ENCODE peak calls at places on chromosomes 6 and 20, in six cellular contexts. U is GM12878, Y is H1, T is K562, E is HL-60, O is SK-N-SH. A is an unnamed sample.

GRCh38 chr20:49387606-49387939 is 94.9 kb downstream of the KCNB1 start:
- DNase-seq in U (no peak), Y (no peak), T (no peak), E (no peak), O (no peak), A (no peak)

GRCh38 chr20:38804682-38805501 is 605 bp upstream of the PPP1R16B start:
- DNase-seq in U (peak; percentile 65), Y (no peak), T (no peak), E (no peak), O (no peak), A (no peak)

GRCh38 chr20:22696759-22697158 is 112.4 kb upstream of the FOXA2 start:
- DNase-seq in U (no peak), Y (no peak), T (no peak), E (no peak), O (no peak), A (no peak)

GRCh38 chr20:41889871-41890224 is 271.7 kb upstream of the CHD6 start:
- DNase-seq in U (no peak), Y (no peak), T (no peak), E (no peak), O (no peak), A (no peak)

GRCh38 chr6:63615590-63615989 is 20.0 kb upstream of the PHF3 start:
- DNase-seq in U (no peak), Y (no peak), T (no peak), E (no peak), O (no peak), A (no peak)

GRCh38 chr6:16576391-16577368 is 184.6 kb downstream of the ATXN1 start:
- DNase-seq in U (peak; percentile 59), Y (no peak), T (no peak), E (no peak), O (no peak), A (peak; percentile 65)

GRCh38 chr20:46903256-46903655 is 8.6 kb downstream of the EYA2 start:
- DNase-seq in U (no peak), Y (no peak), T (no peak), E (no peak), O (no peak), A (no peak)

GRCh38 chr6:97963148-97963680 is 680.2 kb upstream of the MMS22L start:
- DNase-seq in U (no peak), Y (no peak), T (no peak), E (no peak), O (no peak), A (no peak)

GRCh38 chr6:99612551-99613397 is 6.1 kb downstream of the PRDM13 start:
- DNase-seq in U (no peak), Y (peak; percentile 82), T (no peak), E (no peak), O (no peak), A (no peak)

GRCh38 chr6:32845381-32845884 is 1.6 kb upstream of the PSMB8 start:
- DNase-seq in U (no peak), Y (no peak), T (no peak), E (peak; percentile 68), O (no peak), A (no peak)

DNA sequence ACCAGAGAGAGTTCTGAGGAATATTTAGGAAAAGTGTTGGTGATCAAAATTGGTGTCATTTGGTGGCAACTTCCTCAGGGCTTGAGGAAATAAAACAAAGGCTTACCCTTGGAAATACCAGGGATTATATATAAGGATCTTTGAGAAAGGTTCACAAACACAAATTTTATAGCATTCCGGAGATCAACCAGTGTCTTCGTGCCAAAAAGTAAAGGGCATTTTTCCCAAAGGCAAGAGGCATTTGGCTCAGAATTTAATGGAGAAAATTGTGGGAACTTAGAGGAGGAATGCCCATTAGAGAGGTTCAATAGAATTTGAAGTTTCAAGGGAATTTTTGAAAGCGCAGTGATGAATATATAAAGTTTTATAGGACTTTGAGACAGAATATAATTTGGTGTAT is 179.5 kb downstream of the FUT9 start:
- DNase-seq in U (no peak), Y (no peak), T (no peak), E (no peak), O (no peak), A (no peak)
- TF ChIP-seq GABPA in U (no peak), Y (no peak), T (no peak), E (no peak), O (no peak), A (no peak)

DNA sequence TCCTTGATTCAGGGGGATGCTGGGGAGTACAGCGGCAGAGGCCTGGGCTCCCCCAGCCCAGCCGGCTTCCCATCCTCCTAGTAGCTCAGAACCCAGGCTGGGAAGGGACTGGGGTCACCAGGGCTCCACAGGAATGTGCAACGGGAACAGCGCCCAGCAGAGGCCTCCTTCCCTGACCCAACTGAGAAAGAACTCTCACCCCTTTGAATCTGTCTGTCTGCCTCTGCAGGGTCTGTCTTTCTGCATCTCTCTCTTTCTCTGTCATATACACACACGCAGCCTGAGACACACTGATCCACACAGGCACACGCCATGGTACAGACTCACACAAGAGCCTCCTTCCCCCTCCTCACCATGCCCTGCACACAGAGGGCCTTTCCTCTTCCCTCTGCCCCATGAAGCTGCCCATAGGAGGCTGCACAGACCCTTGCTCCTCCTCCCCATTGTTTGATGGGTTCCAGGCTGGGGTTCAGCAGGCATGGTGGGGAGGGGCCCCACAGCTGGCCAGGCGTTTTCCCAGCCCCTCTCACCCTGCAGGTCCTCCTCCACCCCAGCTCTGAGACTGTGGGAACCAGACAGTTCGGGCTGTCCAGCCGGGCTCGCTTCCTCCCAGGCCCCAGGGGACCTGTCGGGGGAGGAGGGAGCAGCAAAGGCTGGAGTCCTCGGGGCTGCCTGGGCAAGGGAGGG is 2.8 kb downstream of the FOXS1 start:
- DNase-seq in U (no peak), Y (no peak), T (no peak), E (no peak), O (peak; percentile 58), A (no peak)
- H3K27ac ChIP-seq in U (no peak overlapping the region), Y (no peak overlapping the region), T (no peak overlapping the region), E (no peak overlapping the region), O (peak overlapping the region; percentile 71), A (no peak overlapping the region)

GRCh38 chr20:59177266-59178250 is 13.9 kb downstream of the ZNF831 start:
- DNase-seq in U (no peak), Y (no peak), T (no peak), E (no peak), O (no peak), A (no peak)
- TF ChIP-seq GABPA in U (no peak), Y (no peak), T (no peak), E (no peak), O (no peak), A (no peak)

GRCh38 chr20:33675127-33675954 is 1.1 kb upstream of the NECAB3 start:
- DNase-seq in U (no peak), Y (no peak), T (peak; percentile 6), E (no peak), O (no peak), A (no peak)
- H3K27ac ChIP-seq in U (no peak overlapping the region), Y (no peak overlapping the region), T (no peak overlapping the region), E (no peak overlapping the region), O (peak overlapping the region; percentile 87), A (peak overlapping the region; percentile 77)

GRCh38 chr6:6004147-6004995 is 2.4 kb downstream of the NRN1 start:
- DNase-seq in U (no peak), Y (peak; percentile 55), T (no peak), E (no peak), O (peak; percentile 49), A (no peak)

GRCh38 chr6:6001443-6001842 is 5.3 kb downstream of the NRN1 start:
- DNase-seq in U (no peak), Y (no peak), T (no peak), E (no peak), O (no peak), A (no peak)

GRCh38 chr6:6002809-6003333 is 3.9 kb downstream of the NRN1 start:
- DNase-seq in U (no peak), Y (no peak), T (no peak), E (no peak), O (no peak), A (no peak)

GRCh38 chr6:6003334-6004146 is 3.2 kb downstream of the NRN1 start:
- DNase-seq in U (no peak), Y (peak; percentile 85), T (no peak), E (peak; percentile 81), O (peak; percentile 72), A (no peak)

DNA sequence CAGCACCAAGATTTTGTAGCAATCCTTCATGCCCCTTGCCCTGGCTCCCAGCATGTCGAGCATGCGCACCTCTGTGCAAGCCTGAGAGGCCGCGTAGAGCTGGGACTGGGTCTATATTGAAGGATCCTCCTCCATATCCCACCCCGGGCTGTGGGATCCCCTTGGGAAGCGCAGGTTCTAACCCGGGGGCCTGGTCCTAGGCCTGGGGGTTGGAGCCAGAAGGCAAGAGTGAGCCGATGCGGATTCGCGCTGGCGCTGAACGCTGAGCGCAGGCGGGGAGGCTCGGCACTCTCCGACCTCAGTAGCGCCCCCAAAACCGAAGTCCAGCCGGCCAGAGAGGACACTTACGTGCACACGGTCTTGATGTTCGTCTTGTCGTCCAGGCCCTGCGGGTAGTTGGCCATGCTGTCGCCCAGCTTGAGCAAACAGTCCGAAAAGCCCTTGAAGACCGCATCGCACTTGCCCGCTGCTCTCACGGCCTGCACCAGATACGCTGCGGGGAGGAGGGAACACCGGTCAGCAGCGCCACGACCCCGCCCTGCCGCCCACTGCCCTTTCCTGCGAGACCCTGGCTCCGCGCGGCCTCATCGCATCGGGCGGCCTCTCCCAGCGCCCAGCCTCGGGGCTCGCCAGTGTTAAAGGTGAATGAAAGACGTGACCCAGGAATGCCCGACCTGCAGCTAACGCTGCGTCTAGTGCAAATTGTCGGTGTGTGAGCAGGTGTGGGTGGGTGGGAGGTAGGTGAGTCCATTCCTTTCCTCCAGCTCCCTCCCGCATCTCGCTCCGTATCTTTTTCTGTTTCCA is 4.5 kb downstream of the NRN1 start:
- DNase-seq in U (no peak), Y (peak; percentile 75), T (no peak), E (no peak), O (no peak), A (no peak)
- TF ChIP-seq GABPA in U (no peak), Y (no peak), T (no peak), E (no peak), O (no peak), A (no peak)

DNA sequence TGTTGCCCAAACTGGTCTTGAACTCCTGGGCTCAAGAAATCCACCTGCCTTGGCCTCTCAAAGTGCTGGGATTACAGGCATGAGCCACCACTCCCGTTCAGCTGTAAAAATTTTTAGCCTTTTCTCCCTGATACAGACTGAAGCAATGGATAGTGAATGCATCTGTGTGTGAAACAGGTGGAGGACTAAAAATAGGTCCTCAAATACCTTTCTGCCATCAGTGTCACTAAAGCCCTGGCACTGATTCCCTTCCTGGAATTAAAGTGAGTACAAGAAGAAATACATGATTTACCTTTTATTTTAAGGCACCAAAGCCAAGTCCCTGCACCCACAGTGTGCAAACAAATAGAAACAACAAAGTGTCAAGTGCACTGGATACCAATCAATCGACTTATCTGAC is 25.1 kb downstream of the TULP4 start:
- DNase-seq in U (no peak), Y (no peak), T (no peak), E (no peak), O (no peak), A (no peak)
- H3K27ac ChIP-seq in U (no peak overlapping the region), Y (no peak overlapping the region), T (no peak overlapping the region), E (no peak overlapping the region), O (no peak overlapping the region), A (peak overlapping the region; percentile 67)